ENCODE peak calls at places on chromosomes 3 and 15, in nine cellular contexts. X is A549, D is AG10803, V is left lung, L is sigmoid colon, W is heart right ventricle, U is HFF-Myc, C is pancreas, I is tibial artery. H is an unnamed sample.

GRCh38 chr15:67187351-67187854 is 67.1 kb downstream of the AAGAB start:
- DNase-seq in C (no peak), V (no peak), W (no peak), I (peak), U (no peak), L (peak), X (no peak), D (peak), H (no peak)

GRCh38 chr3:182567666-182568065 is 225.6 kb upstream of the ATP11B start:
- DNase-seq in W (no peak), V (no peak), C (no peak), I (no peak), U (no peak), D (no peak), L (no peak), X (no peak), H (no peak)

GRCh38 chr3:148681080-148681479 is 16.6 kb upstream of the AGTR1 start:
- DNase-seq in V (no peak), I (no peak), D (peak), L (no peak), W (no peak), X (no peak), U (no peak), C (no peak), H (no peak)

GRCh38 chr3:71576966-71577459 is 6.5 kb downstream of the FOXP1 start:
- DNase-seq in D (no peak), W (no peak), V (no peak), U (no peak), L (no peak), X (no peak), I (no peak), C (no peak), H (no peak)

GRCh38 chr3:66836363-66837152 is 161.5 kb upstream of the KBTBD8 start:
- DNase-seq in D (no peak), X (no peak), C (no peak), I (no peak), U (no peak), W (no peak), L (no peak), V (no peak), H (no peak)

GRCh38 chr15:74895830-74896229 is 6.0 kb downstream of the MPI start:
- DNase-seq in V (no peak), C (no peak), U (no peak), X (no peak), D (no peak), L (no peak), I (no peak), W (no peak), H (no peak)

GRCh38 chr3:100045696-100046095 is 68.6 kb downstream of the FILIP1L start:
- DNase-seq in X (no peak), U (peak), L (peak), W (peak), I (peak), D (peak), V (peak), C (no peak), H (no peak)

GRCh38 chr3:79467721-79468120 is 300.1 kb downstream of the ROBO1 start:
- DNase-seq in D (no peak), V (no peak), W (no peak), X (no peak), C (no peak), I (no peak), L (no peak), U (no peak), H (no peak)

GRCh38 chr3:51388286-51389029 is 2.6 kb upstream of the RBM15B start:
- DNase-seq in X (no peak), V (no peak), W (no peak), L (no peak), C (no peak), D (no peak), I (peak), U (no peak), H (no peak)

GRCh38 chr3:2735392-2735894 is 374.7 kb downstream of the IL5RA start:
- DNase-seq in D (no peak), I (no peak), X (no peak), C (no peak), V (no peak), L (no peak), U (no peak), W (no peak), H (no peak)

GRCh38 chr3:40043444-40043755 is 234.0 kb downstream of the MYRIP start:
- DNase-seq in C (no peak), X (no peak), U (peak), I (no peak), W (no peak), V (no peak), L (no peak), D (peak), H (peak)

GRCh38 chr15:62739082-62739481 is 303.5 kb upstream of the TPM1 start:
- DNase-seq in I (no peak), W (no peak), D (peak), X (peak), V (no peak), L (no peak), C (no peak), U (no peak), H (no peak)

GRCh38 chr3:159764211-159765024 is 224.2 kb upstream of the IL12A start:
- DNase-seq in D (peak), U (no peak), C (no peak), W (peak), X (peak), L (peak), V (peak), I (peak), H (no peak)

GRCh38 chr3:152183473-152183872 is 85.3 kb upstream of the MBNL1 start:
- DNase-seq in U (no peak), X (no peak), I (no peak), V (no peak), D (no peak), L (no peak), C (no peak), W (peak), H (no peak)

GRCh38 chr3:185896565-185896964 is 41.2 kb downstream of the TRA2B start:
- DNase-seq in X (no peak), C (no peak), V (no peak), L (no peak), U (no peak), I (no peak), W (no peak), D (no peak), H (no peak)

GRCh38 chr15:68279779-68280745 is 2.5 kb downstream of the FEM1B start:
- DNase-seq in U (no peak), X (no peak), C (no peak), I (no peak), L (no peak), D (no peak), V (no peak), W (no peak), H (no peak)

GRCh38 chr3:174440350-174440716 is 418.8 kb upstream of the NAALADL2 start:
- DNase-seq in I (no peak), U (peak), L (peak), D (peak), W (peak), V (no peak), C (no peak), X (no peak), H (peak)

GRCh38 chr3:174441588-174442316 is 417.4 kb upstream of the NAALADL2 start:
- DNase-seq in U (no peak), I (no peak), V (no peak), X (no peak), C (no peak), D (peak), L (no peak), W (no peak), H (peak)

GRCh38 chr3:174440741-174441587 is 418.2 kb upstream of the NAALADL2 start:
- DNase-seq in W (peak), V (peak), X (peak), I (peak), C (peak), U (peak), D (peak), L (peak), H (peak)

GRCh38 chr3:174439621-174440349 is 419.3 kb upstream of the NAALADL2 start:
- DNase-seq in W (peak), D (peak), I (no peak), U (peak), L (peak), V (no peak), C (peak), X (peak), H (peak)

DNA sequence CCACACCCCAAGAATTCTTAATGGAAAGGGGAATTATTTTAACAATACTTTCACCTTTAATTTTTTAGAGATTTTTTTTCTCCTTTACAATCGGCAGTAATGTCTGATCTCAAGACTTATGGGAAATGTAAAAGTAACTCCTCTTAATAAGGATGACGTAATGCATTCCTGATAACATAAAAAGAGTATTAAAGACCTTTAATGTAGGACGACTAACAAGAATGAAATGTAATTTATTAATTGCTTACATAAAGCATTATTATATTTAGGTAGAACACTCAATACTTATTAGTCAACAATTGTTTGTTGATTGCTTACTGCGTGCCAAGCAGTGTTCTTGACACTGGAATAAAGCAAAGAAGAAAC is 416.8 kb upstream of the NAALADL2 start:
- DNase-seq in V (no peak), L (no peak), D (no peak), C (no peak), U (no peak), X (no peak), I (no peak), W (no peak), H (no peak)
- H3K4me3 ChIP-seq in V (no peak), L (peak), D (peak), C (no peak), U (peak), X (no peak), I (peak), W (peak), H (peak)

GRCh38 chr3:4978259-4978965 is 825 bp upstream of the BHLHE40 start:
- DNase-seq in L (peak), I (peak), X (peak), V (peak), D (peak), C (peak), U (peak), W (peak), H (no peak)

GRCh38 chr3:4977889-4978258 is 1.4 kb upstream of the BHLHE40 start:
- DNase-seq in C (no peak), X (no peak), W (no peak), U (no peak), D (no peak), V (no peak), I (no peak), L (no peak), H (no peak)

GRCh38 chr3:4977001-4977888 is 2.0 kb upstream of the BHLHE40 start:
- DNase-seq in L (peak), X (peak), I (peak), C (peak), V (peak), W (peak), D (peak), U (no peak), H (peak)

GRCh38 chr3:4974154-4974553 is 5.1 kb upstream of the BHLHE40 start:
- DNase-seq in U (no peak), V (no peak), D (no peak), C (no peak), L (no peak), I (no peak), W (no peak), X (no peak), H (no peak)

GRCh38 chr3:4976109-4976508 is 3.1 kb upstream of the BHLHE40 start:
- DNase-seq in U (no peak), X (peak), L (no peak), W (peak), V (peak), I (peak), C (peak), D (peak), H (no peak)
- TF ChIP-seq CTCF in U (peak), X (peak), L (peak), W (peak), V (peak), I (no peak), C (peak), D (peak), H (peak)

GRCh38 chr3:5219216-5219615 is 31.7 kb downstream of the EDEM1 start:
- DNase-seq in I (no peak), V (no peak), W (no peak), D (no peak), L (no peak), U (no peak), X (no peak), C (no peak), H (no peak)
- H3K4me3 ChIP-seq in I (no peak), V (no peak), W (no peak), D (no peak), L (no peak), U (no peak), X (no peak), C (no peak), H (no peak)

GRCh38 chr3:4584537-4585249 is 91.5 kb downstream of the ITPR1 start:
- DNase-seq in V (no peak), X (no peak), W (peak), L (peak), C (no peak), U (no peak), D (no peak), I (peak), H (no peak)
- TF ChIP-seq CTCF in V (no peak), X (no peak), W (peak), L (no peak), C (no peak), U (no peak), D (no peak), I (no peak), H (peak)

GRCh38 chr15:39931615-39932014 is 2.3 kb upstream of the EIF2AK4 start:
- DNase-seq in L (no peak), W (no peak), I (no peak), C (no peak), X (no peak), U (no peak), V (no peak), D (no peak), H (no peak)

GRCh38 chr15:39936187-39936586 is 2.3 kb downstream of the EIF2AK4 start:
- DNase-seq in L (no peak), D (peak), W (no peak), C (no peak), X (no peak), V (no peak), U (no peak), I (no peak), H (no peak)

GRCh38 chr15:39936681-39937080 is 2.8 kb downstream of the EIF2AK4 start:
- DNase-seq in C (no peak), I (no peak), V (no peak), X (no peak), D (no peak), W (no peak), U (no peak), L (no peak), H (no peak)

GRCh38 chr15:39934415-39935044 is 615 bp downstream of the EIF2AK4 start:
- DNase-seq in U (no peak), L (no peak), I (no peak), V (no peak), X (no peak), C (no peak), W (no peak), D (peak), H (no peak)

DNA sequence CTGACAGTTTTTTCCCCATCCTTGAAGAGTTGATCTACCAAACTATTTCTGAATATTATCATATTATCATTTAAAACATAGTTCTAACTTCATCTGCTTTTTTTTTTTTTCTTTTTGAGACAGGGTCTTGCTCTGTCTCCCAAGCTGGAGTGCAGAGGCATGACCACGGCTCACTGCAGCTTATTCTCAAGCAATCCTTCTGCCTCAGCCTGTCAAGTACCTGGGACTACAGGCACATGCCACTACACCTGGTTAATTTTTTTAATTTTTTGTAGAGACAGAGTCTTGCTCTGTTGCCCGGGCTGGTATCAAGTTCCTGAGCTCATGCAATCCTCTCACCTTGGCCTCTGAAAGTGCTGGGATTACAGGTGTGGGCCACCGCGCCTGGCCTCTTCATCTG is 1.3 kb downstream of the EIF2AK4 start:
- DNase-seq in V (no peak), D (no peak), U (no peak), C (no peak), W (no peak), L (no peak), X (no peak), I (no peak), H (no peak)
- H3K4me3 ChIP-seq in V (no peak), D (peak), U (peak), C (no peak), W (peak), L (no peak), X (peak), I (no peak), H (peak)

GRCh38 chr3:62208385-62208784 is 165.0 kb downstream of the FEZF2 start:
- DNase-seq in C (no peak), L (no peak), W (no peak), D (no peak), X (no peak), V (no peak), I (no peak), U (no peak), H (no peak)

GRCh38 chr3:62214850-62215249 is 158.5 kb downstream of the FEZF2 start:
- DNase-seq in L (no peak), W (no peak), I (no peak), D (no peak), C (no peak), U (no peak), V (no peak), X (no peak), H (no peak)

GRCh38 chr3:62210016-62210415 is 163.3 kb downstream of the FEZF2 start:
- DNase-seq in X (no peak), C (no peak), U (no peak), V (no peak), D (peak), I (no peak), L (no peak), W (no peak), H (no peak)

GRCh38 chr3:62207197-62207596 is 166.2 kb downstream of the FEZF2 start:
- DNase-seq in I (no peak), C (no peak), V (no peak), U (no peak), D (no peak), W (no peak), L (no peak), X (no peak), H (no peak)

GRCh38 chr3:62211675-62212429 is 161.5 kb downstream of the FEZF2 start:
- DNase-seq in V (no peak), W (no peak), D (no peak), I (no peak), L (no peak), X (peak), C (no peak), U (no peak), H (no peak)
- TF ChIP-seq CTCF in V (no peak), W (no peak), D (no peak), I (peak), L (peak), X (no peak), C (no peak), U (no peak), H (no peak)

GRCh38 chr15:72797338-72797689 is 13.8 kb upstream of the ADPGK start:
- DNase-seq in C (no peak), U (no peak), W (no peak), L (no peak), V (no peak), I (no peak), D (no peak), X (peak), H (no peak)
- H3K4me3 ChIP-seq in C (peak), U (peak), W (peak), L (peak), V (peak), I (peak), D (peak), X (peak), H (peak)

GRCh38 chr15:84934942-84935729 is 46.5 kb upstream of the PDE8A start:
- DNase-seq in X (no peak), C (no peak), W (no peak), V (no peak), L (peak), U (no peak), D (no peak), I (no peak), H (no peak)
- TF ChIP-seq CTCF in X (peak), C (no peak), W (peak), V (no peak), L (no peak), U (no peak), D (no peak), I (no peak), H (peak)

GRCh38 chr15:91150492-91151160 is 50.6 kb downstream of the SV2B start:
- DNase-seq in D (no peak), C (no peak), X (no peak), U (no peak), L (no peak), I (no peak), V (no peak), W (no peak), H (no peak)

GRCh38 chr15:91151781-91152563 is 51.9 kb downstream of the SV2B start:
- DNase-seq in D (no peak), W (no peak), X (no peak), L (no peak), U (no peak), V (no peak), I (no peak), C (peak), H (no peak)

GRCh38 chr15:91146728-91147127 is 46.7 kb downstream of the SV2B start:
- DNase-seq in W (no peak), C (no peak), I (no peak), U (no peak), X (no peak), V (no peak), D (no peak), L (no peak), H (no peak)

GRCh38 chr15:91152896-91153581 is 53.0 kb downstream of the SV2B start:
- DNase-seq in W (no peak), L (no peak), U (no peak), V (no peak), C (no peak), I (no peak), X (no peak), D (no peak), H (no peak)

GRCh38 chr15:91148243-91148642 is 48.2 kb downstream of the SV2B start:
- DNase-seq in C (no peak), W (no peak), D (no peak), X (no peak), V (no peak), I (no peak), U (no peak), L (no peak), H (no peak)
- H3K4me3 ChIP-seq in C (no peak), W (no peak), D (no peak), X (no peak), V (no peak), I (no peak), U (no peak), L (no peak), H (no peak)

DNA sequence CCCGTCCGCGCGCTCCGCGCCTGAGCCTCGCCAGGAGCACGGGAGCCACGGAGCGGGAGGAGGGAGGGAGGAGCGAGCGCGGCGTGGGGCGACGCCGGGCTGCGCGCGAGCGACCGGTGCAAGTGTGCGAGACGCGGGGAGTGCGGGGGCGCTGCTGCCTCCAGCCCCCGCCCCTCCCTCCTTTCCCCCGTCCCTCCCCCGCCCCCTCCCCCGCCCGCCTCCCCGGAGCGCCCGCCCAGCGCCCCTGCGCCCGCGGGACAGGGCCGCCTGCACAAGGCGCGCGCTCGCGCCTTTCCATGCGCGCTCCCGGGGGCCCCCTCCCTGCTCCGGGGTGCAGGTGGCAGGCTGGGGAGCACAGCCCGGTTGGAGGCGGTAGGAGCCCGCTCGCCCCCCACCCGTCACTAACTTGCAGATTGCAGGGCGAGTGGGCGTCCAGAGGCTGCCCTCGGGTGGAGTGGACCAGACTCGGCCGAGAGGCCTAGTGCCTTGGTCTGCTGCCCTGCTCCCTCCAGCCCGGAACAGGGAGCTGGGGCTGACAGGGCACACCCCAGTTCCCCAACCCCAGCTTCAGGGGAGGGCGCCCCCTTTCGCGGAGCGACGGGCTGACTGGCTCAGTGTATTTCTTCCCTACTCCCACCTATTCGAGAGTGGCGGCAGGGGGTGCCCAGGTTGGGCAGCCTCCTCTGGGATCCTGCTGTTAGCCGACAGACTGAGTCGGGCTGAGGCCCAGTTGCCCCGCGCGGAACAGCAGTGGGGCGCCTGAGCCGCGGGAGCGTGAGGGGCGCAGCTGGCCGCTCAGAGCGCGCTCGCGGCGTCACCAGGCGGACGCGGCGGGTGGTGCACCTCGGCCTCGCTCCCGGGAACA is at the start of gene WNT7A:
- DNase-seq in X (peak), V (peak), U (no peak), L (peak), C (no peak), W (no peak), D (no peak), I (peak), H (no peak)
- TF ChIP-seq CTCF in X (peak), V (peak), U (peak), L (peak), C (peak), W (peak), D (no peak), I (peak), H (peak)